ENCODE peak calls at places on chromosomes 12 and 14, in four cellular contexts. V is upper lobe of right lung, A is left lung, P is foreskin fibroblast. Q is an unnamed sample.

GRCh38 chr12:19978193-19978592 is 390.1 kb upstream of the PDE3A start:
- DNase-seq in V (no peak), P (peak), A (no peak), Q (no peak)

GRCh38 chr12:31651893-31652521 is 7.5 kb upstream of the ETFBKMT start:
- DNase-seq in V (no peak), A (no peak), P (peak), Q (no peak)

GRCh38 chr12:6416596-6416995 is 28.2 kb upstream of the CD27 start:
- DNase-seq in P (no peak), A (no peak), V (no peak), Q (no peak)

GRCh38 chr12:101819467-101819866 is 11.3 kb downstream of the GNPTAB start:
- DNase-seq in P (peak), A (no peak), V (no peak), Q (no peak)

GRCh38 chr12:6469092-6469491 is 1.4 kb downstream of the VAMP1 start:
- DNase-seq in V (no peak), P (no peak), A (no peak), Q (no peak)

GRCh38 chr14:98507269-98507668 is 764.7 kb downstream of the BCL11B start:
- DNase-seq in A (no peak), V (no peak), P (no peak), Q (no peak)

GRCh38 chr12:32891526-32891925 is 5.1 kb downstream of the PKP2 start:
- DNase-seq in A (no peak), V (no peak), P (no peak), Q (no peak)

GRCh38 chr14:55240526-55241178 is 30.6 kb upstream of the FBXO34 start:
- DNase-seq in V (no peak), P (peak), A (peak), Q (no peak)

GRCh38 chr12:779745-780734 is 27.7 kb downstream of the WNK1 start:
- DNase-seq in P (peak), V (no peak), A (no peak), Q (no peak)

GRCh38 chr14:51053157-51053556 is 41.7 kb downstream of the TRIM9 start:
- DNase-seq in P (peak), A (no peak), V (no peak), Q (no peak)

GRCh38 chr12:57187222-57188089 is 29.1 kb upstream of the NXPH4 start:
- DNase-seq in A (no peak), V (no peak), P (no peak), Q (no peak)

GRCh38 chr12:128914908-128915563 is 61.8 kb downstream of the GLT1D1 start:
- DNase-seq in A (no peak), P (no peak), V (no peak), Q (no peak)

GRCh38 chr14:95703805-95704204 is 10.1 kb downstream of the TCL1A start:
- DNase-seq in A (no peak), P (no peak), V (no peak), Q (no peak)

GRCh38 chr14:63045234-63045611 is at the start of gene KCNH5:
- DNase-seq in P (peak), A (peak), V (no peak), Q (no peak)

GRCh38 chr14:63045612-63046320 is 508 bp upstream of the KCNH5 start:
- DNase-seq in V (peak), P (peak), A (peak), Q (no peak)

GRCh38 chr14:63039800-63040380 is 5.4 kb downstream of the KCNH5 start:
- DNase-seq in A (no peak), V (no peak), P (peak), Q (no peak)
- TF ChIP-seq CTCF in A (no peak), V (peak), P (no peak), Q (no peak)

DNA sequence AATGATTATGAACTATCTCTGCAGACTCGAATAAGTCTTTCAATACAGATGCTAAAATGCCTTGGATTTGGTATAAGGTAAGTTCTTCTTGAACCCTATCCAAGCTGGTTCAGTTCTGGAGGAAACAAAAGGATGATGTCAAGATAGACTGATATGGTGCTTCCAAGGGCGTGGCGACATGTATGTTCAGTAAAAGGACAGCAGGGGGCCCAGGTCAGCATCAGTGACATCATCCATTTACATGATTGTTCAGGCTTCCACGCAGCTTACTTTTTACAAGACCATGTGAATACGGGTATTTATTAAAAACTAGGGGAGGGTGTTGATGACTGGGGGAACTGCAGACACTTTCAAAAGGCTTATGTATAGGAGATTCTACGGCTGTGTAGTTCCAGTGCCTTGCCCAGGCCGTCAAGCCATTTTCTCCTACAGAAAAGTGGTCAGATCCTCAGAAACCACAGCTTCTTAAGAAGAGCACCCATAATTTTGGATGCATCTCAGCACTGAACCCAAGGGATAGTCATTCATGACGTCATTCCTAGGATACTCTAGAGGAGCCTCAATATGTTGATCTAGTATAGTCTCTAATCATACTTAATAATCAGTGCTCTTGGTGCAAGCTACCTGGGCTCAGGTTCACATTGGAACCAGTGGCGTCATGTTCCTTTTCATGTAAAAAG is 527.7 kb downstream of the FUT8 start:
- DNase-seq in P (no peak), A (no peak), V (no peak), Q (no peak)
- TF ChIP-seq CTCF in P (no peak), A (no peak), V (no peak), Q (peak)

DNA sequence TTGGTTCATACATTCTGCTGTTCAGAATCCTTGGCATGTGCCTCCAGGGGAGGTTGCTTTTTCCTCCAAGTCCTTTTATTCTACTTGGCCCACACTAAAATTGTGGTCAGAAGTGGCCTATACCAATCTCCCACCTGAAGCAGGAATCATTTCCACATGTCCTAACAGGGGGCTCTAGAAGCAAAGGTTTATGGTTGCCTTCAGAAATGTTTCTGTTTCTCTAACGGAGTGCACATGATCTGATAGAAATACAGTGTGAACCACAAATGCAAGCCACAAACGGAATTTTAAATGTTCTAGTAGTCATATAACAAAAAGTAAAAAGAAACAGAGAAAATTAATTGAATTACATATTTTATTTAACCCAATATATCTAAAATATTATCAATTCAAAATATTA is 3.9 kb downstream of the PTGER2 start:
- DNase-seq in V (no peak), A (no peak), P (no peak), Q (no peak)
- TF ChIP-seq CTCF in V (no peak), A (no peak), P (no peak), Q (no peak)

DNA sequence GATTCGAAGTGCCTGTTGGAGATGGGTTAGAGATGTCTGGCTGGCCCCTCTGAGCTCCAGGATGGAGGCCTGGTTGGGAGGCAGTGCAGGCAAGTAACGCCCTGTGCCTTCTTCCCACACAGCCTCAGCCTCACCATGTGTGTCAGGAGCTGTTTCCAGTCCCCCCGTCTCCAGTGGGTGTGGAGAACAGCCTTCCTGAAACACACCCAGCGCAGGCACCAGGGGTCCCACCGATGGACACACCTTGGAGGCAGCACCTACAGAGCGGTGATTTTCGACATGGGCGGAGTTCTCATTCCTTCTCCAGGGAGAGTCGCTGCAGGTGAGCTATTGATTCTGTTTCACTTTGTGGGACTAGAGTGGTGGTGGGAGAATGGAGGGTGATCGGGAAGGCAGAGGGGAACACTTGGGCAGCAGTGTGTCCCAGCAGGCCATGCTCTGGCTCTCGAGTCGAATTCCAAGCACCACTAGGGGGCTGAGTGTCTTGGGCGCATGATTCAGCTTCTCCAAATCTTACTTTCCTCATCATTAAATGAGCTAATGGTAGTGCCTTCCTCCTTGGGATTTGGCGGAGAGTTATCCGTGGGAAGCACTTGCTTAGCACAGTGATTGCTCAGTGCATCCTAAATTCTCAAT is 6.8 kb downstream of the ACAD10 start:
- DNase-seq in A (no peak), P (peak), V (no peak), Q (no peak)
- TF ChIP-seq CTCF in A (no peak), P (peak), V (no peak), Q (no peak)

Q was measured in spleen.